ENCODE peak calls at places on chromosomes 12 and 14, in eight cellular contexts. O, E, X, G, N, I, H and T are unnamed samples.

GRCh38 chr12:67766370-67766769 is 117.8 kb downstream of the DYRK2 start:
- DNase-seq in O (no peak), E (no peak), X (peak; percentile 82), G (no peak), N (peak; percentile 95), I (no peak), H (peak; percentile 90), T (no peak)

GRCh38 chr12:57619434-57620244 is 8.4 kb downstream of the ARHGEF25 start:
- DNase-seq in O (no peak), E (no peak), X (no peak), G (no peak), N (no peak), I (no peak), H (no peak), T (no peak)

GRCh38 chr12:41076114-41076513 is 112.0 kb upstream of the PDZRN4 start:
- DNase-seq in O (no peak), E (no peak), X (no peak), G (no peak), N (no peak), I (no peak), H (no peak), T (no peak)

GRCh38 chr12:25644964-25645363 is 91.9 kb upstream of the LMNTD1 start:
- DNase-seq in O (no peak), E (no peak), X (no peak), G (no peak), N (no peak), I (no peak), H (peak; percentile 5), T (no peak)

GRCh38 chr12:108307006-108307405 is 32.1 kb downstream of the CMKLR1 start:
- DNase-seq in O (no peak), E (no peak), X (peak; percentile 26), G (no peak), N (peak; percentile 56), I (no peak), H (peak; percentile 76), T (no peak)

GRCh38 chr12:25557830-25558436 is 4.8 kb upstream of the LMNTD1 start:
- DNase-seq in O (no peak), E (no peak), X (peak; percentile 58), G (no peak), N (peak; percentile 22), I (peak; percentile 15), H (peak; percentile 56), T (peak; percentile 73)

GRCh38 chr12:26845984-26846383 is 13.0 kb upstream of the ITPR2 start:
- DNase-seq in O (no peak), E (no peak), X (peak; percentile 99), G (no peak), N (peak; percentile 60), I (no peak), H (peak; percentile 75), T (peak; percentile 87)

GRCh38 chr14:94665121-94665520 is 52.9 kb downstream of the SERPINA3 start:
- DNase-seq in O (no peak), E (no peak), X (peak; percentile 63), G (no peak), N (no peak), I (no peak), H (peak; percentile 95), T (no peak)

GRCh38 chr14:104138098-104138890 is at the start of gene KIF26A:
- DNase-seq in O (no peak), E (no peak), X (peak; percentile 18), G (peak; percentile 65), N (peak; percentile 8), I (peak; percentile 63), H (no peak), T (no peak)

GRCh38 chr12:123502163-123502562 is 31.4 kb downstream of the RILPL1 start:
- DNase-seq in O (no peak), E (no peak), X (no peak), G (no peak), N (no peak), I (no peak), H (no peak), T (no peak)

GRCh38 chr12:108381793-108382436 is 42.8 kb upstream of the CMKLR1 start:
- DNase-seq in O (no peak), E (no peak), X (peak; percentile 7), G (no peak), N (no peak), I (no peak), H (peak; percentile 11), T (no peak)

GRCh38 chr12:42056130-42056529 is 88.5 kb downstream of the GXYLT1 start:
- DNase-seq in O (no peak), E (no peak), X (no peak), G (no peak), N (no peak), I (no peak), H (no peak), T (peak; percentile 41)

GRCh38 chr12:50187084-50187900 is 20.1 kb upstream of the CERS5 start:
- DNase-seq in O (no peak), E (no peak), X (peak; percentile 94), G (no peak), N (no peak), I (peak; percentile 43), H (peak; percentile 97), T (no peak)

GRCh38 chr12:108701779-108702435 is 29.4 kb downstream of the CORO1C start:
- DNase-seq in O (no peak), E (no peak), X (peak; percentile 88), G (no peak), N (no peak), I (peak; percentile 20), H (no peak), T (no peak)

GRCh38 chr12:76407710-76408109 is 59.5 kb upstream of the BBS10 start:
- DNase-seq in O (no peak), E (no peak), X (no peak), G (no peak), N (no peak), I (no peak), H (no peak), T (no peak)

GRCh38 chr12:10851243-10851858 is 2.1 kb upstream of the PRR4 start:
- DNase-seq in O (peak; percentile 11), E (no peak), X (no peak), G (no peak), N (no peak), I (no peak), H (no peak), T (no peak)

GRCh38 chr12:114925076-114925475 is 241.1 kb upstream of the TBX3 start:
- DNase-seq in O (no peak), E (no peak), X (no peak), G (no peak), N (no peak), I (no peak), H (no peak), T (no peak)